ENCODE peak calls at places on chromosome 14, in six cellular contexts. One of them, this sample, is unnamed.

GRCh38 chr14:64196668-64197411 is 97.3 kb downstream of the ESR2 start:
- DNase-seq in DMS79 treated with DMSO at 0.1 percent for 48 hours: peak; percentile 94
- DNase-seq in right cardiac atrium: peak; percentile 45
- DNase-seq in anterior cingulate cortex: peak; percentile 76
- DNase-seq in non-pigmented ciliary epithelial cell: no peak
- DNase-seq in AG20443: peak; percentile 72
- DNase-seq in this sample: peak; percentile 67

GRCh38 chr14:29627141-29627540 is 300.5 kb downstream of the PRKD1 start:
- DNase-seq in AG20443: peak; percentile 55
- DNase-seq in DMS79 treated with DMSO at 0.1 percent for 48 hours: no peak
- DNase-seq in non-pigmented ciliary epithelial cell: peak; percentile 3
- DNase-seq in anterior cingulate cortex: no peak
- DNase-seq in right cardiac atrium: no peak
- DNase-seq in this sample: no peak

GRCh38 chr14:23358553-23359166 is 6.0 kb upstream of the SLC22A17 start:
- DNase-seq in right cardiac atrium: no peak
- DNase-seq in anterior cingulate cortex: no peak
- DNase-seq in DMS79 treated with DMSO at 0.1 percent for 48 hours: no peak
- DNase-seq in AG20443: no peak
- DNase-seq in non-pigmented ciliary epithelial cell: no peak
- DNase-seq in this sample: no peak

GRCh38 chr14:34462132-34462893 is at the start of gene SPTSSA:
- DNase-seq in DMS79 treated with DMSO at 0.1 percent for 48 hours: peak; percentile 95
- DNase-seq in anterior cingulate cortex: peak; percentile 92
- DNase-seq in AG20443: peak; percentile 99
- DNase-seq in non-pigmented ciliary epithelial cell: no peak
- DNase-seq in right cardiac atrium: peak; percentile 96
- DNase-seq in this sample: peak; percentile 98

GRCh38 chr14:94036328-94037167 is 10.4 kb downstream of the OTUB2 start:
- DNase-seq in non-pigmented ciliary epithelial cell: no peak
- DNase-seq in anterior cingulate cortex: peak; percentile 49
- DNase-seq in AG20443: peak; percentile 88
- DNase-seq in right cardiac atrium: peak; percentile 70
- DNase-seq in DMS79 treated with DMSO at 0.1 percent for 48 hours: peak; percentile 13
- DNase-seq in this sample: peak; percentile 85

GRCh38 chr14:54777395-54777794 is 125.2 kb downstream of the GCH1 start:
- DNase-seq in DMS79 treated with DMSO at 0.1 percent for 48 hours: no peak
- DNase-seq in AG20443: no peak
- DNase-seq in anterior cingulate cortex: no peak
- DNase-seq in right cardiac atrium: no peak
- DNase-seq in non-pigmented ciliary epithelial cell: no peak
- DNase-seq in this sample: no peak

GRCh38 chr14:102923201-102923919 is 897 bp downstream of the AMN start:
- DNase-seq in AG20443: no peak
- DNase-seq in non-pigmented ciliary epithelial cell: no peak
- DNase-seq in DMS79 treated with DMSO at 0.1 percent for 48 hours: no peak
- DNase-seq in anterior cingulate cortex: no peak
- DNase-seq in right cardiac atrium: peak; percentile 14
- DNase-seq in this sample: no peak

GRCh38 chr14:76985540-76986260 is 42.8 kb downstream of the IRF2BPL start:
- DNase-seq in anterior cingulate cortex: no peak
- DNase-seq in non-pigmented ciliary epithelial cell: no peak
- DNase-seq in AG20443: peak; percentile 36
- DNase-seq in right cardiac atrium: no peak
- DNase-seq in DMS79 treated with DMSO at 0.1 percent for 48 hours: no peak
- DNase-seq in this sample: no peak

GRCh38 chr14:73743431-73743931 is 29.3 kb upstream of the PNMA1 start:
- DNase-seq in anterior cingulate cortex: no peak
- DNase-seq in DMS79 treated with DMSO at 0.1 percent for 48 hours: no peak
- DNase-seq in AG20443: no peak
- DNase-seq in right cardiac atrium: peak; percentile 61
- DNase-seq in non-pigmented ciliary epithelial cell: no peak
- DNase-seq in this sample: no peak

GRCh38 chr14:98161366-98161765 is 1110.6 kb downstream of the BCL11B start:
- DNase-seq in AG20443: no peak
- DNase-seq in right cardiac atrium: no peak
- DNase-seq in DMS79 treated with DMSO at 0.1 percent for 48 hours: no peak
- DNase-seq in non-pigmented ciliary epithelial cell: no peak
- DNase-seq in anterior cingulate cortex: no peak
- DNase-seq in this sample: no peak

GRCh38 chr14:82710257-82710841 is 1176.7 kb upstream of the SEL1L start:
- DNase-seq in non-pigmented ciliary epithelial cell: peak; percentile 32
- DNase-seq in DMS79 treated with DMSO at 0.1 percent for 48 hours: no peak
- DNase-seq in right cardiac atrium: peak; percentile 31
- DNase-seq in AG20443: peak; percentile 48
- DNase-seq in anterior cingulate cortex: no peak
- DNase-seq in this sample: peak; percentile 36

GRCh38 chr14:92254786-92255185 is 68.2 kb upstream of the SLC24A4 start:
- DNase-seq in right cardiac atrium: peak; percentile 82
- DNase-seq in AG20443: peak; percentile 84
- DNase-seq in DMS79 treated with DMSO at 0.1 percent for 48 hours: no peak
- DNase-seq in anterior cingulate cortex: peak; percentile 65
- DNase-seq in non-pigmented ciliary epithelial cell: no peak
- DNase-seq in this sample: peak; percentile 68

GRCh38 chr14:98724734-98725133 is 547.3 kb downstream of the BCL11B start:
- DNase-seq in right cardiac atrium: no peak
- DNase-seq in non-pigmented ciliary epithelial cell: no peak
- DNase-seq in DMS79 treated with DMSO at 0.1 percent for 48 hours: no peak
- DNase-seq in anterior cingulate cortex: no peak
- DNase-seq in AG20443: no peak
- DNase-seq in this sample: no peak

GRCh38 chr14:72291908-72292688 is 359.9 kb downstream of the RGS6 start:
- DNase-seq in DMS79 treated with DMSO at 0.1 percent for 48 hours: peak; percentile 62
- DNase-seq in non-pigmented ciliary epithelial cell: peak; percentile 31
- DNase-seq in anterior cingulate cortex: no peak
- DNase-seq in AG20443: peak; percentile 72
- DNase-seq in right cardiac atrium: no peak
- DNase-seq in this sample: peak; percentile 55

GRCh38 chr14:104420990-104421389 is 158.6 kb upstream of the C14orf180 start:
- DNase-seq in DMS79 treated with DMSO at 0.1 percent for 48 hours: no peak
- DNase-seq in anterior cingulate cortex: no peak
- DNase-seq in right cardiac atrium: no peak
- DNase-seq in AG20443: no peak
- DNase-seq in non-pigmented ciliary epithelial cell: no peak
- DNase-seq in this sample: no peak

GRCh38 chr14:71863049-71863448 is 69.2 kb upstream of the RGS6 start:
- DNase-seq in anterior cingulate cortex: no peak
- DNase-seq in non-pigmented ciliary epithelial cell: no peak
- DNase-seq in right cardiac atrium: no peak
- DNase-seq in AG20443: no peak
- DNase-seq in DMS79 treated with DMSO at 0.1 percent for 48 hours: no peak
- DNase-seq in this sample: no peak

GRCh38 chr14:84496677-84497076 is 1033.3 kb upstream of the FLRT2 start:
- DNase-seq in anterior cingulate cortex: no peak
- DNase-seq in non-pigmented ciliary epithelial cell: no peak
- DNase-seq in right cardiac atrium: no peak
- DNase-seq in AG20443: no peak
- DNase-seq in DMS79 treated with DMSO at 0.1 percent for 48 hours: no peak
- DNase-seq in this sample: no peak

GRCh38 chr14:106665814-106666213 is 1139.4 kb downstream of the TMEM121 start:
- DNase-seq in non-pigmented ciliary epithelial cell: no peak
- DNase-seq in anterior cingulate cortex: no peak
- DNase-seq in right cardiac atrium: no peak
- DNase-seq in DMS79 treated with DMSO at 0.1 percent for 48 hours: no peak
- DNase-seq in AG20443: no peak
- DNase-seq in this sample: no peak

GRCh38 chr14:72753879-72754400 is 140.0 kb downstream of the DPF3 start:
- DNase-seq in DMS79 treated with DMSO at 0.1 percent for 48 hours: no peak
- DNase-seq in AG20443: no peak
- DNase-seq in non-pigmented ciliary epithelial cell: no peak
- DNase-seq in right cardiac atrium: no peak
- DNase-seq in anterior cingulate cortex: no peak
- DNase-seq in this sample: no peak

GRCh38 chr14:68633131-68633991 is 159.5 kb downstream of the ZFP36L1 start:
- DNase-seq in non-pigmented ciliary epithelial cell: no peak
- DNase-seq in AG20443: peak; percentile 41
- DNase-seq in anterior cingulate cortex: peak; percentile 67
- DNase-seq in DMS79 treated with DMSO at 0.1 percent for 48 hours: peak; percentile 89
- DNase-seq in right cardiac atrium: peak; percentile 54
- DNase-seq in this sample: no peak

GRCh38 chr14:72633551-72633950 is 260.4 kb downstream of the DPF3 start:
- DNase-seq in anterior cingulate cortex: no peak
- DNase-seq in DMS79 treated with DMSO at 0.1 percent for 48 hours: no peak
- DNase-seq in right cardiac atrium: no peak
- DNase-seq in non-pigmented ciliary epithelial cell: no peak
- DNase-seq in AG20443: peak; percentile 64
- DNase-seq in this sample: no peak

GRCh38 chr14:37597538-37598084 is 2.2 kb downstream of the TTC6 start:
- DNase-seq in DMS79 treated with DMSO at 0.1 percent for 48 hours: peak; percentile 87
- DNase-seq in right cardiac atrium: no peak
- DNase-seq in anterior cingulate cortex: no peak
- DNase-seq in non-pigmented ciliary epithelial cell: no peak
- DNase-seq in AG20443: no peak
- DNase-seq in this sample: peak; percentile 69

GRCh38 chr14:36818794-36819384 is 157.2 kb downstream of the PAX9 start:
- DNase-seq in non-pigmented ciliary epithelial cell: peak; percentile 23
- DNase-seq in AG20443: peak; percentile 74
- DNase-seq in right cardiac atrium: no peak
- DNase-seq in anterior cingulate cortex: no peak
- DNase-seq in DMS79 treated with DMSO at 0.1 percent for 48 hours: no peak
- DNase-seq in this sample: no peak

GRCh38 chr14:90049390-90049789 is 12.4 kb upstream of the KCNK13 start:
- DNase-seq in AG20443: no peak
- DNase-seq in anterior cingulate cortex: no peak
- DNase-seq in right cardiac atrium: no peak
- DNase-seq in DMS79 treated with DMSO at 0.1 percent for 48 hours: no peak
- DNase-seq in non-pigmented ciliary epithelial cell: no peak
- DNase-seq in this sample: no peak

GRCh38 chr14:35242599-35243311 is 49.4 kb upstream of the PSMA6 start:
- DNase-seq in right cardiac atrium: no peak
- DNase-seq in DMS79 treated with DMSO at 0.1 percent for 48 hours: no peak
- DNase-seq in AG20443: no peak
- DNase-seq in non-pigmented ciliary epithelial cell: no peak
- DNase-seq in anterior cingulate cortex: no peak
- DNase-seq in this sample: no peak

GRCh38 chr14:65421201-65421981 is 8.9 kb downstream of the FUT8 start:
- DNase-seq in non-pigmented ciliary epithelial cell: no peak
- DNase-seq in right cardiac atrium: no peak
- DNase-seq in AG20443: peak; percentile 56
- DNase-seq in anterior cingulate cortex: no peak
- DNase-seq in DMS79 treated with DMSO at 0.1 percent for 48 hours: peak; percentile 54
- DNase-seq in this sample: peak; percentile 39

GRCh38 chr14:95234426-95234825 is 77.1 kb upstream of the DICER1 start:
- DNase-seq in right cardiac atrium: no peak
- DNase-seq in anterior cingulate cortex: no peak
- DNase-seq in DMS79 treated with DMSO at 0.1 percent for 48 hours: no peak
- DNase-seq in AG20443: no peak
- DNase-seq in non-pigmented ciliary epithelial cell: no peak
- DNase-seq in this sample: no peak

GRCh38 chr14:46571970-46572369 is 79.6 kb downstream of the RPL10L start:
- DNase-seq in anterior cingulate cortex: no peak
- DNase-seq in right cardiac atrium: no peak
- DNase-seq in non-pigmented ciliary epithelial cell: peak; percentile 59
- DNase-seq in DMS79 treated with DMSO at 0.1 percent for 48 hours: no peak
- DNase-seq in AG20443: no peak
- DNase-seq in this sample: no peak

GRCh38 chr14:73245401-73246325 is 8.4 kb downstream of the PAPLN start:
- DNase-seq in right cardiac atrium: peak; percentile 76
- DNase-seq in AG20443: peak; percentile 87
- DNase-seq in DMS79 treated with DMSO at 0.1 percent for 48 hours: peak; percentile 70
- DNase-seq in non-pigmented ciliary epithelial cell: no peak
- DNase-seq in anterior cingulate cortex: no peak
- DNase-seq in this sample: peak; percentile 85